ENCODE peak calls at places on chromosomes 4 and X, in four cellular contexts. T is tibial artery, D is sigmoid colon, K is fibroblast of lung. Q is an unnamed sample.
A peak's percentile ranks its signal among the peaks of the same experiment; 100 is the strongest.

GRCh38 chr4:69467797-69468196 is 27.9 kb downstream of the UGT2B4 start:
- DNase-seq in T (no peak), D (no peak), K (no peak), Q (no peak)

GRCh38 chr4:8285143-8285975 is 15.8 kb downstream of the HTRA3 start:
- DNase-seq in T (no peak), D (peak; percentile 57), K (no peak), Q (no peak)

GRCh38 chrX:74523224-74523623 is 91.2 kb downstream of the RLIM start:
- DNase-seq in T (no peak), D (no peak), K (peak; percentile 12), Q (no peak)

GRCh38 chr4:168109527-168109926 is 17.2 kb downstream of the ANXA10 start:
- DNase-seq in T (no peak), D (no peak), K (no peak), Q (no peak)

GRCh38 chr4:173213296-173213695 is 44.7 kb downstream of the GALNT7 start:
- DNase-seq in T (no peak), D (no peak), K (no peak), Q (no peak)

GRCh38 chr4:148268835-148269234 is 173.4 kb downstream of the NR3C2 start:
- DNase-seq in T (no peak), D (no peak), K (no peak), Q (no peak)

GRCh38 chr4:1413687-1414479 is 7.6 kb upstream of the NKX1-1 start:
- DNase-seq in T (no peak), D (peak; percentile 9), K (no peak), Q (peak; percentile 49)

GRCh38 chr4:186297013-186297645 is 31.1 kb downstream of the F11 start:
- DNase-seq in T (no peak), D (no peak), K (peak; percentile 81), Q (no peak)

GRCh38 chr4:1305781-1306455 is 16.2 kb downstream of the MAEA start:
- DNase-seq in T (no peak), D (no peak), K (no peak), Q (peak; percentile 41)

GRCh38 chrX:110466790-110467189 is 108.1 kb downstream of the RTL9 start:
- DNase-seq in T (no peak), D (no peak), K (no peak), Q (no peak)

GRCh38 chr4:912548-913279 is 19.4 kb downstream of the GAK start:
- DNase-seq in T (no peak), D (peak; percentile 58), K (no peak), Q (no peak)

GRCh38 chr4:76383001-76383400 is 37.9 kb downstream of the CCDC158 start:
- DNase-seq in T (no peak), D (no peak), K (no peak), Q (no peak)
- H3K4me1 ChIP-seq in T (no peaks in the 10 kb centered on the region), D (no peaks in the 10 kb centered on the region), K (no peaks in the 10 kb centered on the region), Q (peaks cover 3% of the 10 kb centered on the region)

GRCh38 chr4:115883862-115884261 is 770.4 kb upstream of the NDST4 start:
- DNase-seq in T (no peak), D (no peak), K (no peak), Q (no peak)
- TF ChIP-seq CTCF in T (no peak), D (no peak), K (no peak), Q (no peak)

GRCh38 chr4:99076292-99076976 is 12.2 kb downstream of the ADH5 start:
- DNase-seq in T (no peak), D (no peak), K (no peak), Q (no peak)

GRCh38 chr4:99071159-99071558 is 17.4 kb downstream of the ADH5 start:
- DNase-seq in T (no peak), D (no peak), K (no peak), Q (no peak)

GRCh38 chr4:99078336-99078735 is 10.3 kb downstream of the ADH5 start:
- DNase-seq in T (no peak), D (no peak), K (no peak), Q (no peak)

GRCh38 chr4:99077177-99077576 is 11.4 kb downstream of the ADH5 start:
- DNase-seq in T (no peak), D (no peak), K (no peak), Q (no peak)

GRCh38 chr4:99074816-99075215 is 13.8 kb downstream of the ADH5 start:
- DNase-seq in T (no peak), D (no peak), K (no peak), Q (no peak)
- H3K36me3 ChIP-seq in T (peaks cover 93% of the 10 kb centered on the region), D (peaks cover 38% of the 10 kb centered on the region), K (peaks cover 25% of the 10 kb centered on the region), Q (peaks cover 94% of the 10 kb centered on the region)

GRCh38 chrX:154370882-154371770 is 3.3 kb downstream of the FLNA start:
- DNase-seq in T (peak; percentile 95), D (peak; percentile 97), K (peak; percentile 93), Q (peak; percentile 92)
- H3K4me1 ChIP-seq in T (peaks cover 30% of the 10 kb centered on the region), D (peaks cover 29% of the 10 kb centered on the region), K (peaks cover 6% of the 10 kb centered on the region), Q (peaks cover 14% of the 10 kb centered on the region)

GRCh38 chr4:7151668-7152227 is 40.6 kb upstream of the SORCS2 start:
- DNase-seq in T (no peak), D (no peak), K (no peak), Q (no peak)
- TF ChIP-seq CTCF in T (no peak), D (no peak), K (no peak), Q (peak; percentile 33)

GRCh38 chr4:121817006-121817405 is 6.7 kb downstream of the CCNA2 start:
- DNase-seq in T (no peak), D (no peak), K (no peak), Q (no peak)
- H3K36me3 ChIP-seq in T (peaks cover 61% of the 10 kb centered on the region), D (peaks cover 18% of the 10 kb centered on the region), K (peaks cover 2% of the 10 kb centered on the region), Q (peaks cover 99% of the 10 kb centered on the region)

DNA sequence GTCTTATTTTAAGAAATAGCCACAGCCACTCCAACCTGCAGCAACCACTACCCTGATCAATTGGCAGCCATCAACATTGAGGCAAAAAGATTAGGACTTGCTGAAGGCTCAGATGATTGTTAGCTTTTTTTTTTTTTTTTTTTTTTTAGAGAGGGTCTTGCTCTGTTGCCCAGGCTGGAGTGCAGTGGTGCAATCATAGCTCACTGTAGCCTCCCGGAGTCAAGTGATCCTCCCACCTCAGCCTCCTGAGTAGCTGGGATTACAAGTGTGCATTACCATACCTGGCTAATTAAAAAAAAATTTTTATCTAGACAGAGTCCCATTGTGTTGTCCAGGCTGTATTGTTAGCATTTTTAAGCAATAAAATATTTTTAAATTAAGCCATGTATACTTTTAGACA is 26.5 kb downstream of the RHOH start:
- DNase-seq in T (no peak), D (no peak), K (no peak), Q (no peak)
- H3K4me1 ChIP-seq in T (no peaks in the 10 kb centered on the region), D (no peaks in the 10 kb centered on the region), K (no peaks in the 10 kb centered on the region), Q (no peaks in the 10 kb centered on the region)

DNA sequence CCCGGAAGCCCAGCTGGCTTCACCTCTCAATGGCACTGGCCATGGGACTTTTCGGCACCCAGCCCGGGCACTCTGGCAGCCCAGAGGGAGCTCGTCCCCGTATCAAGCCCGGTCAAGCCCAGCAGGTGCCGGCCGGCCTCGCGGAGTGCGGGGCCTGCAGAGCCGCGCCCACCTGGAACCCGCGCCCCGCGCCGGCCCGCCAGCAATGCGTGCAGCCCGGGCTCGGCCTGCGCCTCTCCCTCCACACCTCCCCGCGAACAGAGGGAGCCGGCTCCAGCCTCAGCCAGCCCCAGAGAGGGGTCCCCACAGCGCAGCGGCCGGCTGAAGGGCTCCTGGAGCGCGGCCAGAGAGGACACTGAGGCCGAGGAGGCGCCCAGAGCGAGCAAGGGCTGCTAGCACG is 133.6 kb upstream of the FRG1 start:
- DNase-seq in T (no peak), D (no peak), K (no peak), Q (no peak)
- TF ChIP-seq CTCF in T (no peak), D (no peak), K (no peak), Q (no peak)

GRCh38 chrX:45842916-45843315 is 642.2 kb upstream of the DIPK2B start:
- DNase-seq in T (no peak), D (no peak), K (no peak), Q (no peak)
- H3K36me3 ChIP-seq in T (no peaks in the 10 kb centered on the region), D (no peaks in the 10 kb centered on the region), K (peaks cover 2% of the 10 kb centered on the region), Q (peaks cover 88% of the 10 kb centered on the region)